ENCODE peak calls at places on chromosomes 7 and 10, in nine cellular contexts. O, Q, S, U, N, R, M, C and Y are unnamed samples.

GRCh38 chr10:77415311-77415960 is 222.2 kb downstream of the KCNMA1 start:
- DNase-seq in O (no peak), Q (no peak), S (no peak), U (no peak), N (no peak), R (no peak), M (no peak), C (peak), Y (no peak)

GRCh38 chr7:27115161-27116018 is 12.9 kb upstream of the HOXA2 start:
- DNase-seq in O (no peak), Q (no peak), S (no peak), U (no peak), N (no peak), R (no peak), M (no peak), C (peak), Y (no peak)

GRCh38 chr7:29044529-29044928 is 86.4 kb upstream of the TRIL start:
- DNase-seq in O (no peak), Q (no peak), S (no peak), U (no peak), N (no peak), R (no peak), M (no peak), C (no peak), Y (no peak)

GRCh38 chr7:139626817-139627216 is 103.3 kb downstream of the CLEC2L start:
- DNase-seq in O (no peak), Q (no peak), S (no peak), U (no peak), N (no peak), R (no peak), M (no peak), C (no peak), Y (no peak)

GRCh38 chr10:17872191-17873091 is 63.3 kb downstream of the MRC1 start:
- DNase-seq in O (no peak), Q (no peak), S (no peak), U (no peak), N (peak), R (no peak), M (peak), C (peak), Y (no peak)

GRCh38 chr10:62023289-62023688 is 121.8 kb downstream of the ARID5B start:
- DNase-seq in O (no peak), Q (no peak), S (no peak), U (no peak), N (no peak), R (no peak), M (no peak), C (no peak), Y (no peak)

GRCh38 chr10:121596668-121597503 is 1.4 kb downstream of the FGFR2 start:
- DNase-seq in O (peak), Q (no peak), S (peak), U (peak), N (no peak), R (peak), M (peak), C (peak), Y (no peak)

GRCh38 chr10:103763374-103764202 is 91.8 kb downstream of the SH3PXD2A start:
- DNase-seq in O (no peak), Q (no peak), S (no peak), U (no peak), N (no peak), R (no peak), M (no peak), C (no peak), Y (no peak)

GRCh38 chr7:92699560-92699959 is 109.4 kb upstream of the FAM133B start:
- DNase-seq in O (no peak), Q (no peak), S (no peak), U (no peak), N (no peak), R (no peak), M (no peak), C (peak), Y (no peak)

GRCh38 chr10:5434017-5434753 is 21.8 kb downstream of the NET1 start:
- DNase-seq in O (no peak), Q (no peak), S (no peak), U (no peak), N (no peak), R (no peak), M (peak), C (peak), Y (no peak)

GRCh38 chr10:3805227-3805790 is 20.3 kb upstream of the KLF6 start:
- DNase-seq in O (no peak), Q (peak), S (no peak), U (no peak), N (peak), R (no peak), M (no peak), C (peak), Y (peak)

GRCh38 chr7:81361769-81362168 is 408.1 kb downstream of the HGF start:
- DNase-seq in O (no peak), Q (no peak), S (no peak), U (no peak), N (no peak), R (no peak), M (no peak), C (no peak), Y (no peak)

GRCh38 chr7:84975586-84976185 is 211.2 kb downstream of the SEMA3D start:
- DNase-seq in O (no peak), Q (no peak), S (no peak), U (no peak), N (no peak), R (no peak), M (no peak), C (peak), Y (no peak)

GRCh38 chr10:133336131-133337078 is at the start of gene CALY:
- DNase-seq in O (no peak), Q (no peak), S (no peak), U (peak), N (no peak), R (no peak), M (no peak), C (no peak), Y (peak)

GRCh38 chr7:151844080-151844827 is 32.7 kb downstream of the PRKAG2 start:
- DNase-seq in O (no peak), Q (no peak), S (no peak), U (no peak), N (no peak), R (no peak), M (no peak), C (peak), Y (no peak)

GRCh38 chr10:89182894-89183293 is 24.2 kb downstream of the CH25H start:
- DNase-seq in O (no peak), Q (no peak), S (no peak), U (no peak), N (no peak), R (no peak), M (no peak), C (no peak), Y (no peak)

GRCh38 chr10:71737356-71738172 is 18.0 kb upstream of the C10orf105 start:
- DNase-seq in O (peak), Q (no peak), S (no peak), U (no peak), N (peak), R (no peak), M (no peak), C (peak), Y (no peak)